ENCODE peak calls at places on chromosomes 12 and 14, in four cellular contexts. N, A, E and F are unnamed samples.

GRCh38 chr12:124656947-124657434 is 89.6 kb upstream of the NCOR2 start:
- DNase-seq in E (no peak), N (no peak), A (no peak), F (no peak)

GRCh38 chr12:53974084-53975018 is at the start of gene HOTAIR:
- DNase-seq in A (no peak), N (peak), E (no peak), F (no peak)

GRCh38 chr12:54143233-54143986 is 45.4 kb downstream of the SMUG1 start:
- DNase-seq in N (no peak), E (no peak), A (no peak), F (no peak)

GRCh38 chr12:96514328-96514727 is 25.0 kb downstream of the CFAP54 start:
- DNase-seq in N (no peak), E (no peak), A (peak), F (no peak)

GRCh38 chr14:64724578-64724930 is 20.3 kb downstream of the PLEKHG3 start:
- DNase-seq in E (no peak), N (no peak), A (no peak), F (no peak)

GRCh38 chr12:71315328-71315960 is 124.2 kb upstream of the LGR5 start:
- DNase-seq in N (no peak), E (no peak), A (no peak), F (no peak)

GRCh38 chr14:35333797-35334743 is 41.9 kb downstream of the PSMA6 start:
- DNase-seq in E (no peak), A (no peak), N (no peak), F (no peak)

GRCh38 chr12:112419269-112420133 is 754 bp downstream of the PTPN11 start:
- DNase-seq in E (peak), N (peak), A (peak), F (peak)

GRCh38 chr12:56591111-56591510 is 39.0 kb downstream of the BAZ2A start:
- DNase-seq in N (no peak), A (no peak), E (peak), F (no peak)

GRCh38 chr12:115830633-115831032 is 446.9 kb downstream of the MED13L start:
- DNase-seq in A (no peak), E (no peak), N (no peak), F (no peak)

GRCh38 chr12:115828151-115828550 is 449.3 kb downstream of the MED13L start:
- DNase-seq in N (no peak), E (no peak), A (no peak), F (no peak)

GRCh38 chr12:115824936-115825602 is 452.4 kb downstream of the MED13L start:
- DNase-seq in A (no peak), N (no peak), E (no peak), F (no peak)

GRCh38 chr12:115833704-115834103 is 443.8 kb downstream of the MED13L start:
- DNase-seq in A (no peak), E (no peak), N (no peak), F (no peak)

GRCh38 chr12:115830070-115830469 is 447.4 kb downstream of the MED13L start:
- DNase-seq in E (no peak), A (no peak), N (no peak), F (no peak)
- H3K4me3 ChIP-seq in E (no peak), A (no peak), N (no peak), F (no peak)

DNA sequence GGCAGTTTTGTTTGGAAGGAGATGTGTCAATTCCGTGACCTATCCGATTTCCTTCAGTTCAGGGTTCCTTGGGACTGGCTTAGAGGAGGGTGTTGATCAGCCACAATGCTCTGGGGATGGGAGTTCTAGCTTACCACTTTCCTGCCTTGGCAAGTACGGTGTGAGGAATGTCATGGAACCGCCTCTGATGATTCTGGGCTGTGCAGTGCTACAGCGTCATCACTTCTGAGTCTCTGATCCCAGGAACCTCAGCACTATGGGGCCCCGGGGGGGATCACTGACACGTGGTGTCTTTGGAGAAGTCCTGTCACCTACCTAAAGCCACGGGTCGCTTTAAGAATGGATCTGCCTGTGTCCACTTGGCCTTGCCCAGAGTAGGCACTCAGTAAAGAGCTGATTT is 271.5 kb upstream of the FKBP4 start:
- DNase-seq in E (no peak), N (no peak), A (no peak), F (no peak)
- H3K4me3 ChIP-seq in E (no peak), N (no peak), A (no peak), F (no peak)

GRCh38 chr12:46803517-46803916 is 22.3 kb downstream of the SLC38A4 start:
- DNase-seq in N (no peak), E (no peak), A (no peak), F (no peak)

GRCh38 chr12:46804054-46804453 is 21.7 kb downstream of the SLC38A4 start:
- DNase-seq in N (no peak), E (no peak), A (no peak), F (no peak)

GRCh38 chr12:46798648-46799047 is 27.1 kb downstream of the SLC38A4 start:
- DNase-seq in N (no peak), A (no peak), E (no peak), F (no peak)

GRCh38 chr12:46800160-46800559 is 25.6 kb downstream of the SLC38A4 start:
- DNase-seq in A (no peak), N (no peak), E (no peak), F (no peak)

GRCh38 chr12:46801293-46801692 is 24.5 kb downstream of the SLC38A4 start:
- DNase-seq in A (no peak), N (no peak), E (no peak), F (no peak)
- H3K4me3 ChIP-seq in A (no peak), N (no peak), E (no peak), F (no peak)

GRCh38 chr14:94077823-94078222 is 3.2 kb downstream of the DDX24 start:
- DNase-seq in N (no peak), A (no peak), E (no peak), F (no peak)
- H3K4me3 ChIP-seq in N (no peak), A (no peak), E (no peak), F (peak)

GRCh38 chr12:85036736-85037135 is 585 bp downstream of the LRRIQ1 start:
- DNase-seq in A (no peak), E (no peak), N (no peak), F (no peak)
- H3K4me3 ChIP-seq in A (peak), E (peak), N (peak), F (peak)

GRCh38 chr14:32426596-32427408 is 97.7 kb downstream of the AKAP6 start:
- DNase-seq in E (no peak), A (no peak), N (no peak), F (no peak)
- H3K4me3 ChIP-seq in E (no peak), A (no peak), N (no peak), F (no peak)

GRCh38 chr12:6946920-6947374 is 3.1 kb downstream of the C12orf57 start:
- DNase-seq in N (no peak), A (no peak), E (no peak), F (no peak)
- H3K4me3 ChIP-seq in N (peak), A (no peak), E (peak), F (no peak)

GRCh38 chr14:75281691-75282000 is 3.0 kb downstream of the FOS start:
- DNase-seq in A (no peak), N (no peak), E (no peak), F (no peak)
- H3K4me3 ChIP-seq in A (no peak), N (peak), E (no peak), F (peak)